ENCODE peak calls at places on chromosomes 4 and X, in seven cellular contexts. J is suprapubic skin, O is osteocyte, F is heart right ventricle, V is AG09309, I is B cell, G is Peyer's patch. T is an unnamed sample.

GRCh38 chr4:100977746-100978397 is 369.5 kb downstream of the PPP3CA start:
- DNase-seq in F (peak; percentile 4), O (no peak), V (peak; percentile 43), J (no peak), I (no peak), G (no peak), T (no peak)

GRCh38 chr4:168498259-168498658 is 1.4 kb downstream of the PALLD start:
- DNase-seq in G (no peak), F (no peak), O (no peak), V (no peak), J (no peak), I (no peak), T (no peak)

GRCh38 chr4:64156253-64156652 is 253.0 kb downstream of the TECRL start:
- DNase-seq in O (no peak), J (no peak), F (no peak), I (no peak), G (no peak), V (no peak), T (no peak)

GRCh38 chr4:118814901-118815300 is 21.0 kb downstream of the SEC24D start:
- DNase-seq in G (no peak), O (no peak), V (no peak), F (no peak), I (no peak), J (no peak), T (no peak)

GRCh38 chr4:151781026-151781425 is 20.2 kb upstream of the GATB start:
- DNase-seq in I (no peak), G (no peak), O (no peak), V (no peak), J (no peak), F (peak; percentile 69), T (no peak)

GRCh38 chr4:158410272-158410671 is 111.4 kb upstream of the RXFP1 start:
- DNase-seq in F (no peak), J (no peak), V (peak; percentile 13), G (no peak), O (no peak), I (no peak), T (no peak)

GRCh38 chr4:8921465-8921864 is 49.8 kb upstream of the HMX1 start:
- DNase-seq in F (no peak), G (no peak), I (no peak), O (peak; percentile 25), V (no peak), J (peak; percentile 31), T (no peak)

GRCh38 chrX:18173494-18174180 is 47.0 kb downstream of the BEND2 start:
- DNase-seq in F (no peak), G (no peak), J (no peak), O (no peak), I (no peak), V (no peak), T (no peak)

GRCh38 chr4:123182289-123182688 is 214.3 kb upstream of the SPRY1 start:
- DNase-seq in V (no peak), I (no peak), F (no peak), O (no peak), G (no peak), J (no peak), T (no peak)

GRCh38 chrX:78066110-78066509 is 37.9 kb upstream of the PGK1 start:
- DNase-seq in I (no peak), F (no peak), J (no peak), O (no peak), G (no peak), V (no peak), T (no peak)

GRCh38 chr4:122810669-122811068 is 16.0 kb upstream of the FGF2 start:
- DNase-seq in V (no peak), F (no peak), I (no peak), O (no peak), G (no peak), J (no peak), T (no peak)

GRCh38 chr4:14184767-14185166 is 557.2 kb upstream of the BOD1L1 start:
- DNase-seq in I (no peak), F (no peak), J (no peak), O (no peak), G (no peak), V (no peak), T (no peak)

GRCh38 chrX:10989386-10989785 is 121.7 kb upstream of the HCCS start:
- DNase-seq in J (no peak), V (no peak), F (no peak), G (no peak), O (no peak), I (no peak), T (no peak)

GRCh38 chrX:73127700-73128241 is 48.5 kb upstream of the PABPC1L2A start:
- DNase-seq in J (no peak), G (no peak), F (peak; percentile 5), O (no peak), V (no peak), I (no peak), T (no peak)

GRCh38 chrX:18607966-18608365 is 63.9 kb downstream of the RS1 start:
- DNase-seq in V (no peak), G (no peak), J (no peak), O (no peak), I (no peak), F (no peak), T (no peak)

GRCh38 chrX:42725196-42725595 is 52.8 kb downstream of the PPP1R2C start:
- DNase-seq in J (no peak), V (no peak), O (no peak), I (no peak), F (no peak), G (no peak), T (no peak)

GRCh38 chr4:173013232-173013932 is 155.2 kb upstream of the GALNT7 start:
- DNase-seq in V (no peak), I (peak; percentile 61), J (no peak), F (peak; percentile 38), O (no peak), G (no peak), T (peak; percentile 51)

GRCh38 chrX:120308558-120308957 is 2.7 kb downstream of the TMEM255A start:
- DNase-seq in F (no peak), G (no peak), J (no peak), V (no peak), O (no peak), I (no peak), T (no peak)

GRCh38 chrX:120309873-120310730 is 1.2 kb downstream of the TMEM255A start:
- DNase-seq in G (no peak), I (no peak), O (no peak), F (no peak), J (no peak), V (no peak), T (no peak)

GRCh38 chrX:120311632-120312000 is 355 bp upstream of the TMEM255A start:
- DNase-seq in G (no peak), J (no peak), F (no peak), O (no peak), I (no peak), V (no peak), T (no peak)

GRCh38 chrX:120310861-120311631 is at the start of gene TMEM255A:
- DNase-seq in J (no peak), F (no peak), I (no peak), V (no peak), O (no peak), G (no peak), T (no peak)

DNA sequence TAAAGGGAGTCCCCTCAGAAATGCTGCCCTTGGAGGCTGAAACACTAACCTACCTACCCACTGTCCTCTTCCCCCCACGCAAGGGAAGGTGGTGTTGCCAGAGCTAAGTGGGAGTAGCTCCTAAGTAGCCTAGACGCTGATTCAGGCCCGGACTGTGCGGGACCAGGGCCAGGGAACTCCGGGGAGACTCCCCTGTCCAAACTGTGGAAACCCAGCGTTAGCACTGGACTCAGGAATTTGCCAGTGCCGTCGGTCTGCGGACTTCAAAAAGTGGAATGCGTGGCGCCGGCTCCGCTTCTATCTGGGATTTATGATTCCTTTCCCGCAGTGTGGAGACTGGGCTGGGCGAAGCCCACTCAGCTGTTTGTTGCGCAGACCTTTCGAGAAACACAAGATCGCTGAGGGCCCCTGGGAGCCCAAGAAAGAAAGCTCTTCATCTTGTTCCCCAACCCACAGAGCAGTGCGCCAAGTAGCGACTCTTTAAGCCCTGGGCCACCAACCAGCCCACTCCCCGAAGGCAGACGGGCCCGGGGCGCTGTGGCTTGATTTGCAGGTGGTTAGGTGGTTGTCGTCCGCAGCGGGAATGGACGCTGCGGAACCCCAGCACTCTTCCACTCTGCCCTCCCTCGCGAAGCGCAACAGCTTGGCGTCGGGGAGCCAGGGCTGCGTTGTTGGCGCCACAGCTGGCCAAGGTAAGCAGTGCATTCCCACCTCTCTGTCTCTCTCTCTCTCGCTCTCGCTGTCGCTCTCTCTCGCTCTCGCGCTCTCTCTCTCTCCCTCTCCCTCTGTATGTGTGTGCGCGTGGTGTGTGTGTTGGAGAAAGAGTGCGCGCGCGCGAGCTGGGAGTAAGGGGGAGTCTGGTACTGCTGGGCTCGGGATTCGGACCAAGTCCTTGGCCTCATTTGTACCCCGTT is 2.0 kb downstream of the TMEM255A start:
- DNase-seq in G (no peak), J (no peak), V (no peak), O (no peak), I (peak; percentile 68), F (peak; percentile 36), T (peak; percentile 48)
- TF ChIP-seq CTCF in G (peak; percentile 49), J (peak; percentile 7), V (peak; percentile 26), O (peak; percentile 45), I (peak; percentile 51), F (no peak), T (peak; percentile 52)

GRCh38 chrX:53481093-53481492 is 46.9 kb upstream of the HSD17B10 start:
- DNase-seq in F (no peak), G (no peak), J (no peak), V (no peak), O (no peak), I (no peak), T (no peak)
- TF ChIP-seq CTCF in F (no peak), G (peak; percentile 6), J (no peak), V (peak; percentile 48), O (peak; percentile 17), I (peak; percentile 24), T (no peak)

GRCh38 chrX:122739770-122740169 is 444.3 kb upstream of the GRIA3 start:
- DNase-seq in I (no peak), G (no peak), O (no peak), V (no peak), F (no peak), J (no peak), T (no peak)
- TF ChIP-seq CTCF in I (no peak), G (no peak), O (no peak), V (peak; percentile 13), F (no peak), J (no peak), T (no peak)

DNA sequence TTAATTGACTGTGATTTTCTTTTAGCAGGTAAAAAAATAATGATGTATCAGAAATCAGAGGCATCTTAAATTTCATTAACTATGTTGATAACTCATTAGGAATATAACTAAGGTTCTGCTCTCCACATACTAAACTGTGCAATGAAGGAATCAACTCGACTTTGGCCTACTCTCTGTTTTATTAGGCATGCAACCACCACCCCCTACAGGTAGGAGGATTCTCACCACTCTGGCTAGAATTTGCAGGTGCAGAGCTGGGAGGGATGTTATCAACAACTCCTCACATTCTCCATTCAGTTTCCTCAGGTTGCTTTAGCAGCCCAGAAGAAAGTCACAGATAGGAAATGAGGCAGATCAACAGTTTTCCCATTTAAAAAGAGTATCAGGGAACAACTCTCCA is 160.1 kb downstream of the COX18 start:
- DNase-seq in G (no peak), F (no peak), J (no peak), I (no peak), O (no peak), V (no peak), T (no peak)
- TF ChIP-seq CTCF in G (no peak), F (no peak), J (no peak), I (no peak), O (peak; percentile 10), V (peak; percentile 43), T (no peak)